ENCODE peak calls at places on chromosomes 11 and 22, in six cellular contexts. Y, U, V, T, L and N are unnamed samples.
A peak's percentile ranks its signal among the peaks of the same experiment; 100 is the strongest.

GRCh38 chr11:3795131-3796092 is 1.9 kb downstream of the NUP98 start:
- DNase-seq in L (no peak), V (no peak), T (no peak), U (peak; percentile 37), Y (no peak), N (peak; percentile 19)

GRCh38 chr22:40462195-40462988 is 92.0 kb downstream of the SGSM3 start:
- DNase-seq in U (peak; percentile 20), L (no peak), T (no peak), Y (no peak), V (no peak), N (no peak)

GRCh38 chr11:128857341-128857740 is 9.8 kb downstream of the KCNJ1 start:
- DNase-seq in Y (no peak), T (no peak), U (no peak), V (no peak), L (no peak), N (no peak)

GRCh38 chr22:42970029-42970428 is 44.9 kb downstream of the PACSIN2 start:
- DNase-seq in L (no peak), T (no peak), V (no peak), Y (no peak), U (no peak), N (no peak)

GRCh38 chr11:70536051-70536877 is 137.9 kb downstream of the CTTN start:
- DNase-seq in L (no peak), T (peak; percentile 73), U (no peak), V (no peak), Y (no peak), N (peak; percentile 40)

GRCh38 chr11:31323145-31323544 is 46.4 kb downstream of the DCDC1 start:
- DNase-seq in Y (no peak), U (no peak), L (no peak), V (no peak), T (no peak), N (no peak)

GRCh38 chr11:65471410-65471762 is 27.5 kb upstream of the MALAT1 start:
- DNase-seq in Y (peak; percentile 84), U (peak; percentile 78), L (peak; percentile 84), T (peak; percentile 78), V (no peak), N (no peak)

GRCh38 chr11:19892876-19893275 is 180.2 kb downstream of the NAV2 start:
- DNase-seq in L (no peak), U (no peak), Y (no peak), V (no peak), T (no peak), N (no peak)

GRCh38 chr11:5300246-5300645 is 1.5 kb downstream of the OR51B4 start:
- DNase-seq in U (no peak), L (no peak), Y (no peak), V (no peak), T (no peak), N (no peak)

GRCh38 chr11:72411623-72412532 is 22.5 kb downstream of the CLPB start:
- DNase-seq in V (no peak), T (peak; percentile 25), L (peak; percentile 74), Y (no peak), U (peak; percentile 91), N (no peak)

GRCh38 chr22:25714739-25715138 is 27.2 kb upstream of the MYO18B start:
- DNase-seq in V (no peak), T (no peak), L (no peak), U (no peak), Y (no peak), N (no peak)

GRCh38 chr11:104343578-104343977 is 179.6 kb upstream of the PDGFD start:
- DNase-seq in T (no peak), Y (no peak), L (no peak), U (peak; percentile 3), V (peak; percentile 31), N (no peak)

GRCh38 chr11:119572481-119573424 is 149.8 kb upstream of the THY1 start:
- DNase-seq in T (no peak), Y (no peak), V (peak; percentile 43), U (no peak), L (no peak), N (no peak)

GRCh38 chr11:78265326-78265725 is 76.6 kb downstream of the USP35 start:
- DNase-seq in T (no peak), U (no peak), Y (no peak), V (no peak), L (no peak), N (no peak)

GRCh38 chr11:78261367-78261766 is 72.6 kb downstream of the USP35 start:
- DNase-seq in Y (no peak), U (no peak), T (no peak), V (no peak), L (no peak), N (no peak)

GRCh38 chr11:78261869-78262637 is 73.3 kb downstream of the USP35 start:
- DNase-seq in L (no peak), T (no peak), U (no peak), Y (no peak), V (no peak), N (no peak)

GRCh38 chr11:78259777-78260470 is 71.2 kb downstream of the USP35 start:
- DNase-seq in T (no peak), Y (no peak), U (no peak), L (peak; percentile 37), V (no peak), N (no peak)

GRCh38 chr11:78262710-78263109 is 74.0 kb downstream of the USP35 start:
- DNase-seq in Y (no peak), U (no peak), L (no peak), V (no peak), T (no peak), N (no peak)
- TF ChIP-seq POLR2A in Y (no peak), U (no peak), L (no peak), V (no peak), T (no peak), N (no peak)

GRCh38 chr11:9138133-9138453 is 46.7 kb upstream of the SCUBE2 start:
- DNase-seq in U (no peak), V (no peak), Y (no peak), L (no peak), T (no peak), N (no peak)

GRCh38 chr11:9138612-9139579 is 47.5 kb upstream of the SCUBE2 start:
- DNase-seq in L (no peak), U (no peak), Y (peak; percentile 54), V (peak; percentile 75), T (peak; percentile 17), N (peak; percentile 27)

GRCh38 chr11:9136731-9137130 is 45.3 kb upstream of the SCUBE2 start:
- DNase-seq in Y (no peak), T (no peak), V (no peak), L (no peak), U (no peak), N (no peak)

GRCh38 chr11:9139628-9140357 is 48.4 kb upstream of the SCUBE2 start:
- DNase-seq in V (no peak), L (no peak), U (no peak), Y (no peak), T (no peak), N (peak; percentile 57)

DNA sequence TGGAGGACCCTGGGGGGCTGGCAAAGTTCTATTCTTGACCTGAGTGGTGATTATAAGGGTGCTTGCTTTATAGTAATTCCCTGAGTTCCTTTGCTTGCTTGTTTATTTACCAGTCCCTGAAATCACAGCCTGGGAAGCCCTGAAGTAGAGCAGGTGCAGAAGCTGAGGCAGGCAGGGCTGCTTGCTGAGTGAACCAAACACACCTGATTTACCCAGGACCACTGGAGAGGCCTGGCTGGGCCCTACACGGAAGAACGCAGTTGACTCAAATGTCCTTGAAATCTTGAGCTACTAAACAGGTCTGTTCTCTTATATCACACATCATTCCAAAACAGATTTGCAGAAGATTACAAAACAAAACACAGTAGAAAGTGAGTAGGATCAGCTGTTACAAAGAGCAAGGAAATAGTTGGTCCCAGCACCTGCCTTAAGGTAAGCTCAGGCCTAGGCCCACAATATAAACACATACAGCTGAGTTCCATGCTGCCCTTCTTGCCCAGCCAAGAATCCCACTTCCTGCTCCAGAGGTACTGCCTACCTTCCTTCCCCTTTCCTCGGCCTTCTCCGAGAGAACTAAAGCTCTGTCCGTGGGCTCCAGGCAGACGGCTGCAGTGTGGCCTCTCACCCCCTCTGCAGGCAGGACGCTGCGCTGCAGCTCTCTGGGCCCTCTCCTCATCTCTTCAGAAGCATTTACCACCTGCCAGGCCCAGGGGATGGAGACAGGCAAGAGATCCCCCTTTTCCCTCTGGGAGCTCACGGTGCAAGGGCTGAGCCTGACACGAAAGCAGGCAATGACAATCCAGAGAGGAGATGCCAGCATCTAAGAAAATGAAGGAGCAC is 46.1 kb upstream of the SCUBE2 start:
- DNase-seq in L (peak; percentile 74), Y (peak; percentile 84), T (peak; percentile 83), U (peak; percentile 53), V (peak; percentile 36), N (peak; percentile 72)
- TF ChIP-seq POLR2A in L (no peak), Y (no peak), T (no peak), U (no peak), V (no peak), N (no peak)

DNA sequence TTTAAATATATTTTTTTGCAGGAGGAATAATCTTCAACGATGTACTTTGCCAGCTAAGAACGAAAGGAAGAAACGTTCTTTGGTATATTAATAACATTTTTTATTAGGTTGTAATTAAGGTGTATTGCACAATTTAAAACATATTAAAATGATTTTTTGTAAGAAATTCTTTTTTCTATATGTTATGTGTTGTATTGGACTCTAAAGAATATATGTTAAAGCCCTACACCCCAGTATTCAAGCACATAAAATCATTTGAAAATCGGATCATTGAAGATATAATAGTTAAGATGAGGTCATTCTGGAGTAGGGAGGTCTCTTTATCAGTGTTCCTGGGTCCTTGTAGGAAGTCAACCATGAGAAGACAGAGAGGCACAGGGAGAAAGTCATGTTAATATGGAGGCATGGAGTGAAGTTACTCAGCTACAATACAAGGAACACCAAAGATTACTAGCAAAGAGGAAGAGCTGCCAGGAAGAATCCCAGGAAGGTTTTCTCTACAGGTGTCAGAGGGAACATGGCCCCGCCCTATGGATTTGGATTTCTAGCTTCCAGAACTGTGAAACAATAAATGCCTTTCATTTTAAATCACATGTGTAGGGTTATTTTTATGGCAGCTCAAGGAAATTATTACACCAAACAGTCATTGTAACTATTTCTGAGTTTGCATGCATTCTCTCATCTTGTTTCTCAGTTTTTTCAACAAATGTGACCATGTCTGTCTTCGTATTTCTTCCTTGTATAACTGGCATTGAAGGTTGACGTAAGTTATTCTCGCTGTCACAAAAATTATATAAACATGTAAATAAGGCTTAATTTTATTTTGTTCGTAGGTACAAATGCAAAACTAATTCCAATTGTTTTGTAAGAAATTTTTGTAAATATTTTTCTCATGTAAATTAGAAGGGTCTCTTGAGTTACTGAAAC is 75.4 kb upstream of the VPREB1 start:
- DNase-seq in V (no peak), L (no peak), Y (no peak), T (no peak), U (no peak), N (no peak)
- TF ChIP-seq POLR2A in V (no peak), L (no peak), Y (no peak), T (no peak), U (no peak), N (no peak)

DNA sequence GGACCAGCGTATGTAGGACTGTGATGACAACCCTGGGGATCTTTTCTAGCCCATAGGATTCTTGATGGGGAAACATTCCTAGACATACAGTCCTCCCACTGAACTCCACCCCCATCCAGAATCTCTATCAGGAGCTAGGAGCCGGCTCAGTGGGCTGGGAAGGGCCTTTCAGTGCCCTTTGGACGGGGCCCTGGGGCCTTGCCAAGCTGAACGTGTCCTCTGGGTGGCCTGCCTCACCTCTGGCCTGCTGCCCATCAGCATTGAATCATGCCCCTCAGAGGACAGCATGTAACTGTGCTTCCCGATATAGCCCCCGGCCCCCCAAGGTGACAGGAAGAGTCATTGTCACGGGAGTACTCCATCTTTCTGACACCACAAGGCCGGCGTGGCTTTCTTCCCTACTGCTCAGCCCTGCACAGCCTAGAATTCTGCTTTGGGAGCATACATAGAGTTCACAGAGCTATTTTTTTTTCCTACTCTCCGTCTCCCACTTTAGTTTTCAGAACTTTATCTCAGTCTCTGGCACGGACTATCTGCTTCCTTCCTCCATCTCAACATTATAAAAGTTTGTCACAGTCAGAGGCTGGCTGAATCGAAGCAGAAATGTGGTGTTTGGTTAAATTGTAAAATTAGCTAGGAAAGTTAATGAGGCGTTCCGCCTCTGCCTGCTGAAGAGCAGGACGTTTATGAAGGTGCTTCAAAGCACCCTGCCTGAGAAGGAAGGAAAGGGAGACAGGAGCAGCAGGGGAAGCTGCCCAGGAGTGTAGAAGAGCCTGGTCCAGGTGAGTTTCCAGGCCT is 111.9 kb downstream of the ZBTB16 start:
- DNase-seq in Y (peak; percentile 77), V (no peak), T (peak; percentile 79), U (peak; percentile 8), L (no peak), N (peak; percentile 98)
- TF ChIP-seq POLR2A in Y (no peak), V (no peak), T (no peak), U (no peak), L (no peak), N (peak; percentile 31)